ENCODE peak calls at places on chromosome 15, in four cellular contexts. B is psoas muscle, J is dorsolateral prefrontal cortex, P is Karpas-422. S is an unnamed sample. For H3K27me3, the result is how much of the 10 kb centered on the place peaks cover.

GRCh38 chr15:32671339-32672325 is 30.1 kb downstream of the SCG5 start:
- DNase-seq in B (no peak), J (no peak), P (no peak), S (no peak)

GRCh38 chr15:77528290-77528967 is 104.3 kb downstream of the LINGO1 start:
- DNase-seq in B (no peak), J (peak), P (no peak), S (peak)

GRCh38 chr15:26148461-26148860 is 285.3 kb upstream of the ATP10A start:
- DNase-seq in B (no peak), J (no peak), P (no peak), S (no peak)

GRCh38 chr15:74318376-74319137 is 48.9 kb downstream of the CYP11A1 start:
- DNase-seq in B (peak), J (no peak), P (no peak), S (no peak)

GRCh38 chr15:65326844-65327243 is 22.4 kb downstream of the RNU5B-1 start:
- DNase-seq in B (no peak), J (no peak), P (no peak), S (no peak)

GRCh38 chr15:52796228-52796521 is 6.0 kb upstream of the ONECUT1 start:
- DNase-seq in B (no peak), J (no peak), P (no peak), S (peak)

GRCh38 chr15:85137507-85138175 is 156.0 kb downstream of the PDE8A start:
- DNase-seq in B (no peak), J (no peak), P (no peak), S (no peak)

GRCh38 chr15:55868707-55869106 is 124.7 kb downstream of the NEDD4 start:
- DNase-seq in B (no peak), J (no peak), P (no peak), S (no peak)

GRCh38 chr15:52636459-52636858 is 42.7 kb downstream of the ATOSA start:
- DNase-seq in B (no peak), J (no peak), P (no peak), S (no peak)

GRCh38 chr15:47756872-47757271 is 39.6 kb downstream of the SEMA6D start:
- DNase-seq in B (peak), J (no peak), P (no peak), S (no peak)

GRCh38 chr15:84079885-84080777 is 155.4 kb upstream of the GOLGA6L4 start:
- DNase-seq in B (peak), J (peak), P (peak), S (peak)

GRCh38 chr15:82810061-82810862 is 834 bp downstream of the WHAMM start:
- DNase-seq in B (no peak), J (no peak), P (peak), S (peak)

GRCh38 chr15:63504979-63505841 is 817 bp downstream of the USP3 start:
- DNase-seq in B (peak), J (no peak), P (peak), S (peak)

GRCh38 chr15:77219846-77220245 is 148.9 kb upstream of the TSPAN3 start:
- DNase-seq in B (no peak), J (no peak), P (no peak), S (no peak)

GRCh38 chr15:76340802-76341365 is 4.3 kb downstream of the ISL2 start:
- DNase-seq in B (no peak), J (no peak), P (no peak), S (peak)

GRCh38 chr15:46174122-46174521 is 539.3 kb downstream of the SQOR start:
- DNase-seq in B (no peak), J (no peak), P (no peak), S (no peak)

GRCh38 chr15:74799843-74800558 is 12.6 kb upstream of the LMAN1L start:
- DNase-seq in B (peak), J (peak), P (peak), S (peak)

GRCh38 chr15:72302955-72303354 is 17.0 kb downstream of the CELF6 start:
- DNase-seq in B (no peak), J (no peak), P (no peak), S (no peak)

GRCh38 chr15:74213858-74214284 is 11.3 kb upstream of the STRA6 start:
- DNase-seq in B (no peak), J (no peak), P (no peak), S (no peak)

GRCh38 chr15:28911295-28911979 is 25.7 kb downstream of the APBA2 start:
- DNase-seq in B (no peak), J (no peak), P (no peak), S (peak)

GRCh38 chr15:60757831-60758570 is 279.1 kb upstream of the ICE2 start:
- DNase-seq in B (no peak), J (no peak), P (no peak), S (peak)

GRCh38 chr15:59296181-59296617 is 76.5 kb downstream of the MYO1E start:
- DNase-seq in B (no peak), J (no peak), P (no peak), S (no peak)

GRCh38 chr15:82133251-82133650 is 87.4 kb upstream of the MEX3B start:
- DNase-seq in B (no peak), J (no peak), P (no peak), S (no peak)

GRCh38 chr15:56245871-56246814 is 2.5 kb upstream of the RFX7 start:
- DNase-seq in B (peak), J (peak), P (peak), S (peak)

GRCh38 chr15:66761723-66762595 is 59.9 kb downstream of the SMAD6 start:
- DNase-seq in B (no peak), J (no peak), P (no peak), S (no peak)

GRCh38 chr15:66758844-66759243 is 56.8 kb downstream of the SMAD6 start:
- DNase-seq in B (no peak), J (no peak), P (no peak), S (no peak)

GRCh38 chr15:66760358-66760967 is 58.4 kb downstream of the SMAD6 start:
- DNase-seq in B (no peak), J (no peak), P (no peak), S (no peak)

GRCh38 chr15:66763186-66764066 is 61.4 kb downstream of the SMAD6 start:
- DNase-seq in B (peak), J (peak), P (no peak), S (peak)

GRCh38 chr15:66760968-66761722 is 59.1 kb downstream of the SMAD6 start:
- DNase-seq in B (no peak), J (no peak), P (no peak), S (no peak)
- H3K27ac ChIP-seq in B (peak), J (no peak), P (no peak), S (no peak)

GRCh38 chr15:99918072-99918471 is 184.8 kb upstream of the LYSMD4 start:
- DNase-seq in B (no peak), J (no peak), P (no peak), S (no peak)
- H3K27me3 ChIP-seq in B (under half), J (under half), P (under half), S (under half)

GRCh38 chr15:79966634-79967330 is 4.2 kb downstream of the BCL2A1 start:
- DNase-seq in B (no peak), J (no peak), P (no peak), S (no peak)
- H3K4me3 ChIP-seq in B (no peak), J (no peak), P (no peak), S (no peak)

GRCh38 chr15:67916051-67916374 is 76.2 kb upstream of the RNU6-1 start:
- DNase-seq in B (no peak), J (no peak), P (no peak), S (no peak)
- H3K27ac ChIP-seq in B (peak), J (no peak), P (no peak), S (peak)

DNA sequence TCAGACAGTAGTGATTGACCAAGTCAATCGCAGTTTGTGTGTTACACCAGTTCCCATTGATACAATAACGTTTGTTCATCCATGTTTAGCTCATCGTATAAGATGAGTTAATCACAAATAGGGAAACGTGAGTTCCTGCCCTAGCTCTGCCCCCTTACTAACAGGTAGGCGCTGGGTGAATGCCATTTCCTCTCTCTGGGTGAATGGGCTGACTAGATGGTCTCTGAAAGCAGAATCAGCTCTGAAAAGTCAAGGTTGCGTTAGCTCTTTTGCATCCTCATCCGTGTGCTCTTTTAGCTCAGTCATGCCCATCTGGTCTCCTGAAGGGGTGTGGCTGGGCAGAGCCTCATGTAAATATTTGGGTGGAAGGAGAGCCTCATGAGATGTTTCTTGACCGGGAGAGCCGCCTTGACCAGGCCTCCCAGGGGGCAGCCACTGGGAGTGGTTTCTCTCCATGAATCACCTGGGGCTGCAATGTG is 108.2 kb upstream of the RASGRP1 start:
- DNase-seq in B (no peak), J (no peak), P (peak), S (no peak)
- H3K27me3 ChIP-seq in B (under half), J (under half), P (under half), S (under half)

GRCh38 chr15:88802991-88803240 is 320 bp upstream of the ACAN start:
- DNase-seq in B (no peak), J (no peak), P (no peak), S (no peak)
- H3K4me3 ChIP-seq in B (peak), J (peak), P (no peak), S (no peak)

GRCh38 chr15:90907051-90907660 is 4.1 kb downstream of the MAN2A2 start:
- DNase-seq in B (no peak), J (no peak), P (no peak), S (no peak)
- H3K27ac ChIP-seq in B (no peak), J (peak), P (no peak), S (no peak)

GRCh38 chr15:70012895-70013294 is 84.8 kb downstream of the TLE3 start:
- DNase-seq in B (no peak), J (no peak), P (no peak), S (no peak)
- H3K27me3 ChIP-seq in B (under half), J (under half), P (under half), S (under half)

GRCh38 chr15:78714890-78715289 is 73.9 kb upstream of the CHRNB4 start:
- DNase-seq in B (no peak), J (no peak), P (peak), S (no peak)
- H3K4me3 ChIP-seq in B (no peak), J (no peak), P (no peak), S (no peak)

S was measured in pancreas.